ENCODE peak calls at places on chromosome 7, in four cellular contexts. P is HepG2, B is SK-N-SH, Z is GM12878. E is an unnamed sample.

GRCh38 chr7:112889268-112889667 is 99.1 kb upstream of the TMEM168 start:
- DNase-seq in P (no peak), B (no peak), Z (no peak), E (no peak)

GRCh38 chr7:87833130-87833529 is 43.0 kb downstream of the SLC25A40 start:
- DNase-seq in P (no peak), B (no peak), Z (no peak), E (no peak)

GRCh38 chr7:30164567-30164966 is 29.8 kb downstream of the MTURN start:
- DNase-seq in P (peak), B (peak), Z (no peak), E (peak)

GRCh38 chr7:139623518-139623917 is 100.0 kb downstream of the CLEC2L start:
- DNase-seq in P (no peak), B (no peak), Z (no peak), E (no peak)

GRCh38 chr7:93575555-93576397 is 1.3 kb upstream of the CALCR start:
- DNase-seq in P (no peak), B (peak), Z (no peak), E (peak)

GRCh38 chr7:139626817-139627216 is 103.3 kb downstream of the CLEC2L start:
- DNase-seq in P (no peak), B (no peak), Z (no peak), E (no peak)

GRCh38 chr7:17043012-17043877 is 161.5 kb upstream of the AGR3 start:
- DNase-seq in P (no peak), B (no peak), Z (no peak), E (no peak)

GRCh38 chr7:21064698-21065648 is 278.3 kb upstream of the SP8 start:
- DNase-seq in P (peak), B (no peak), Z (no peak), E (peak)

GRCh38 chr7:44978511-44979366 is at the start of gene MYO1G:
- DNase-seq in P (no peak), B (no peak), Z (peak), E (no peak)

GRCh38 chr7:42218248-42218647 is 18.8 kb downstream of the GLI3 start:
- DNase-seq in P (no peak), B (no peak), Z (no peak), E (no peak)

GRCh38 chr7:148286150-148286549 is 304.4 kb upstream of the C7orf33 start:
- DNase-seq in P (peak), B (peak), Z (no peak), E (no peak)
- TF ChIP-seq PBX3 in P (no peak), B (no peak), Z (no peak), E (no peak)

GRCh38 chr7:79528421-79528820 is 75.0 kb upstream of the MAGI2 start:
- DNase-seq in P (no peak), B (no peak), Z (no peak), E (no peak)
- TF ChIP-seq PBX3 in P (no peak), B (no peak), Z (no peak), E (no peak)

GRCh38 chr7:129952164-129952652 is 552 bp downstream of the UBE2H start:
- DNase-seq in P (no peak), B (no peak), Z (no peak), E (no peak)
- TF ChIP-seq PBX3 in P (no peak), B (no peak), Z (no peak), E (no peak)

DNA sequence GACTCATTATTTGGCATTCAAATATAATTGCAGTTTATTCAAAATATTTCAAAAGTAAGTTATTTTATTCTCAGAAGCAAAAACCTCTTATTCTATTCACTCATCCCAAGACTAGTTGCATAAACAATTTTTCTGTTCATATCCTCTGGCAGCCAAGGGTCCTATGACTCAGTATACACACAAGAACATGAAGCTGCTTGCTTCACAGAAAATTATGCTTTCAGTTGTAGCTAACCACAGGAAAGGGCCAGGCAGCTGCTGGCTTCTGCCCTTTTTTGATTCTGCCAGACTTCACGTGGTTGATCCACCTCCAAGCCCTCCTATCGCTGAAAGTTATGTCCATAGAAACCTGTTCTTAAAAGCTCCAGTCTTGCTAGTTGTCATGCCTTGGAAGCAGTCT is 108.8 kb downstream of the ABCA13 start:
- DNase-seq in P (no peak), B (no peak), Z (no peak), E (no peak)
- TF ChIP-seq PBX3 in P (no peak), B (no peak), Z (no peak), E (no peak)

GRCh38 chr7:28808786-28809533 is 149.2 kb downstream of the TRIL start:
- DNase-seq in P (no peak), B (peak), Z (no peak), E (no peak)
- TF ChIP-seq PBX3 in P (no peak), B (peak), Z (no peak), E (no peak)

DNA sequence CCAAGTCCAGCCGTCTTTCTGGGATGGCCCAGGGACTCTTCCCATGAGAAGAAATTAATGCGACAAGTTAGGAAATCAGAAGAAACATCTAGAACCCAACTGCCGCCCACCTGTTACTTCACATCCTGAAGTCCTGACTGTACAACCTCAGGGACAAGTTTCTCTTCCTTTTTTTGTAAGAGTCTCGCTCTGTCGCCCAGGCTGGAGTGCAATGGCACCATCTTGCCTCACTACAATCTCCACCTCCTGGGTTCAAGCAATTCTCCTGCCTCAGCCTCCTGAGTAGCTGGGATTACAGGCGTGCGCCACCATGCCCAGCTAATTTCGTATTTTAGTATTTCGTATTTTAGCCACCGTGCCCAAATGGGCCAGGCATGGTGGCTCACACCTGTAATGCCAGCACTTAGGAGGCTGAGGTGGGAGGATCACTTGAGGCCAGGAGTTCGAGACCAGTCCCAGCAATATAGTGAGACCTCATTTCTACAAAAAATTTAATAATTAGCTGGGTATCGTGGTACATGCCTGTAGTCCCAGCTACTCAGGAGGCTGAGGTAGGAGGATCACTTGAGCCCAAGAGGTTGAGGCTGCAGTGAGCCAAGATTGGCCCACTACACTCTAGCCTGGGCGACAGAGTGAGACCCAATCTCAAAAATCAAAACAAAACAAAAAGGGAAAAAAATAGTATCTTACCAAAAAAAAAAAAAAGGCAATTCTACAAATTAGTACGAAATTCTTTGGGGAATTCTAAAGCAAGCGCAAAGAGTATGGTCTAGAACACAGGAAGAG is 20.8 kb downstream of the LAT2 start:
- DNase-seq in P (no peak), B (no peak), Z (no peak), E (no peak)
- TF ChIP-seq PBX3 in P (no peak), B (no peak), Z (no peak), E (no peak)

GRCh38 chr7:157517782-157518513 is 181.1 kb downstream of the DNAJB6 start:
- DNase-seq in P (no peak), B (no peak), Z (no peak), E (no peak)
- TF ChIP-seq PBX3 in P (no peak), B (no peak), Z (no peak), E (no peak)

DNA sequence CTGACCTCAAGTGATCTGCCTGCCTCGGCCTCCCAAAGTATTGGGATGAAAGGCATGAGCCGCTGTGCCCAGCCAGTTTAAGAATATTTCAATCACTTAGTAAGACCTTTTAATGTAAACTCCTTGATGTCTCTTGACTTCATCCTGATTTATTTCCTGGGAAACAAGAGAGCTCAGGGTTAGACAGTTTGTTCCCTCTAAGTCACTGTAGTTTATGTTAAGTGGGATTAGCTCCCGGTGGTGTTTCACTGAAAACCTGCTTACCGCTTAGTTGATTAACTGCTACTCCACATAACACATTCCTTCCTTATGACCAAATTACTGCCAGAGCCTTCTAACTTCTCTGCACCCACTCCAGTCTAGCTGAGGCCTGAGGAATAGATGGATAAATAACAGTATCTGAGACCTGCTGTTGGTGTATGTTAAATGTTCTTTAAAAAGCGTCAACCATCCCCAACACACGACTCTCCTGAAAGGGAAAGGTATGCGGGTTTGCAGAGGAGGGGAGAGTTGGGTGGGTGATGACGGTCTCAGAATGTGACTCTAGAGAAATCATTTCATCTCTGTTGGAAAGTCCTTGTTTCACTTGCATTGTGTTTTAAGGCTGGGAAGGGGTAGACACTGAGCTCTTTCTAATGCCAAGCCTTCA is 48.7 kb downstream of the CREB3L2 start:
- DNase-seq in P (no peak), B (no peak), Z (no peak), E (no peak)
- TF ChIP-seq PBX3 in P (no peak), B (peak), Z (no peak), E (no peak)

GRCh38 chr7:23105086-23105643 is 420 bp upstream of the KLHL7 start:
- DNase-seq in P (no peak), B (no peak), Z (no peak), E (no peak)

GRCh38 chr7:23106801-23107713 is 1.5 kb downstream of the KLHL7 start:
- DNase-seq in P (no peak), B (no peak), Z (no peak), E (no peak)

GRCh38 chr7:23105644-23106490 is at the start of gene KLHL7:
- DNase-seq in P (peak), B (peak), Z (peak), E (peak)

GRCh38 chr7:23107781-23108180 is 2.2 kb downstream of the KLHL7 start:
- DNase-seq in P (no peak), B (no peak), Z (no peak), E (no peak)

GRCh38 chr7:23106491-23106800 is 861 bp downstream of the KLHL7 start:
- DNase-seq in P (no peak), B (peak), Z (no peak), E (no peak)
- TF ChIP-seq PBX3 in P (no peak), B (no peak), Z (no peak), E (no peak)

DNA sequence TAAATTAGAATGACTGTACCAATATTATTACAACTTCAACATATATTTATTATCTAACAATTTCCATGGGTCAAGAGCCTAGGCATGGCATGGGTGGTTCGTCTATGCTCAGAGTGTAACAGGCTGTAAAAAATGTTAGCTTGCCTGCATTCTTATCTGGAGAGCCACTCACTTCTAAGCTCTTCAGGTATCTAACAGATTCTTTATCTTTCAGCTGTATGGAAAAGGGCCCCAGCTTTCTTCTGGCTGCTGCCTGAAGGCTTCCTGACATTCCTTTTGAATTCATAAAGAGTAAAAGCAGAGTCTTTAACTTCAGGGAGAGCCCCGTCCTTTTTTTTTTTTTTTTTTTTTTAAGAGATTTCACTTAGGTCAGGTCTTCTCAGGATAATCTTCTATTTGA is 648.8 kb downstream of the NXPH1 start:
- DNase-seq in P (no peak), B (no peak), Z (no peak), E (no peak)
- TF ChIP-seq PBX3 in P (no peak), B (no peak), Z (no peak), E (no peak)

E was measured in A549.